ENCODE peak calls at places on chromosome 6, in six cellular contexts. Q, B, M, N, U and P are unnamed samples.

GRCh38 chr6:26122402-26122792 is 35.2 kb downstream of the HFE start:
- DNase-seq in Q (no peak), B (peak), M (no peak), N (no peak), U (peak), P (no peak)

GRCh38 chr6:145736854-145737181 is 1.5 kb upstream of the EPM2A start:
- DNase-seq in Q (no peak), B (no peak), M (no peak), N (no peak), U (no peak), P (no peak)

GRCh38 chr6:41451515-41452163 is 94.5 kb upstream of the FOXP4 start:
- DNase-seq in Q (peak), B (no peak), M (no peak), N (no peak), U (no peak), P (peak)

GRCh38 chr6:2310042-2310441 is 64.6 kb upstream of the GMDS start:
- DNase-seq in Q (no peak), B (no peak), M (no peak), N (no peak), U (no peak), P (no peak)

GRCh38 chr6:77630019-77630418 is 22.8 kb upstream of the MEI4 start:
- DNase-seq in Q (no peak), B (no peak), M (no peak), N (no peak), U (no peak), P (no peak)

GRCh38 chr6:78598966-78599365 is 268.4 kb upstream of the IRAK1BP1 start:
- DNase-seq in Q (no peak), B (no peak), M (no peak), N (no peak), U (peak), P (no peak)

GRCh38 chr6:36827261-36828079 is 11.8 kb downstream of the CPNE5 start:
- DNase-seq in Q (peak), B (peak), M (no peak), N (no peak), U (peak), P (no peak)

GRCh38 chr6:29723666-29724588 is 693 bp downstream of the HLA-F start:
- DNase-seq in Q (no peak), B (peak), M (peak), N (peak), U (no peak), P (no peak)

GRCh38 chr6:109379706-109380105 is 2.6 kb downstream of the CD164 start:
- DNase-seq in Q (no peak), B (no peak), M (no peak), N (no peak), U (no peak), P (no peak)

GRCh38 chr6:167683028-167683862 is 143.5 kb upstream of the AFDN start:
- DNase-seq in Q (peak), B (no peak), M (no peak), N (no peak), U (peak), P (peak)

GRCh38 chr6:36817176-36817817 is 21.9 kb downstream of the CPNE5 start:
- DNase-seq in Q (no peak), B (no peak), M (no peak), N (no peak), U (no peak), P (no peak)